ENCODE peak calls at places on chromosomes 2 and 18, in four cellular contexts. K is cardiac fibroblast, H is iris pigment epithelial cell, X is T-helper 1 cell. Q is an unnamed sample.

GRCh38 chr2:98583516-98583865 is 24.8 kb downstream of the COA5 start:
- DNase-seq in K (no peak), H (no peak), X (no peak), Q (no peak)

GRCh38 chr18:10032331-10032979 is 118.6 kb downstream of the VAPA start:
- DNase-seq in K (no peak), H (no peak), X (no peak), Q (no peak)

GRCh38 chr2:199364153-199364552 is 93.6 kb downstream of the SATB2 start:
- DNase-seq in K (no peak), H (no peak), X (no peak), Q (no peak)

GRCh38 chr2:125169022-125169763 is 1144.1 kb downstream of the CNTNAP5 start:
- DNase-seq in K (no peak), H (no peak), X (no peak), Q (no peak)

GRCh38 chr18:79922971-79923411 is 28.5 kb downstream of the SLC66A2 start:
- DNase-seq in K (no peak), H (no peak), X (no peak), Q (no peak)

GRCh38 chr2:70939001-70939846 is 3.5 kb downstream of the ATP6V1B1 start:
- DNase-seq in K (no peak), H (no peak), X (no peak), Q (no peak)

GRCh38 chr2:8380026-8380425 is 301.8 kb upstream of the ID2 start:
- DNase-seq in K (no peak), H (no peak), X (no peak), Q (no peak)

GRCh38 chr2:169221745-169222369 is 140.5 kb downstream of the LRP2 start:
- DNase-seq in K (peak), H (peak), X (no peak), Q (no peak)

GRCh38 chr2:225737556-225737955 is 338.0 kb downstream of the NYAP2 start:
- DNase-seq in K (peak), H (peak), X (no peak), Q (no peak)

GRCh38 chr2:122034797-122035196 is 279.3 kb downstream of the TSN start:
- DNase-seq in K (no peak), H (no peak), X (no peak), Q (no peak)

GRCh38 chr2:160371251-160372009 is 122.2 kb downstream of the RBMS1 start:
- DNase-seq in K (peak), H (no peak), X (no peak), Q (no peak)

GRCh38 chr2:69298261-69298660 is 88.8 kb downstream of the GFPT1 start:
- DNase-seq in K (peak), H (peak), X (no peak), Q (no peak)

GRCh38 chr2:201798252-201798918 is 8.0 kb upstream of the CDK15 start:
- DNase-seq in K (peak), H (peak), X (no peak), Q (no peak)

GRCh38 chr2:239814917-239815637 is 210.1 kb downstream of the NDUFA10 start:
- DNase-seq in K (no peak), H (no peak), X (no peak), Q (no peak)

Q was measured in CD4-positive, alpha-beta T cell.